ENCODE peak calls at places on chromosome 2, in five cellular contexts. O is GM12878, V is IMR-90, L is H1, D is K562. Z is an unnamed sample. For H3K4me1, the result is how much of the 10 kb centered on the place peaks cover.

GRCh38 chr2:139353874-139354273 is 573.7 kb upstream of the NXPH2 start:
- DNase-seq in V (no peak), D (no peak), L (no peak), O (no peak), Z (no peak)

GRCh38 chr2:69567157-69567908 is 76.2 kb downstream of the AAK1 start:
- DNase-seq in O (no peak), V (peak), D (no peak), L (no peak), Z (no peak)

GRCh38 chr2:233988581-233988980 is 61.9 kb upstream of the SPP2 start:
- DNase-seq in V (no peak), L (no peak), D (no peak), O (no peak), Z (no peak)

GRCh38 chr2:80053522-80054338 is 250.8 kb downstream of the LRRTM1 start:
- DNase-seq in D (no peak), V (peak), L (no peak), O (no peak), Z (no peak)

GRCh38 chr2:75465317-75465998 is 95.3 kb downstream of the EVA1A start:
- DNase-seq in O (no peak), L (no peak), D (no peak), V (peak), Z (no peak)

GRCh38 chr2:32372519-32373182 is 15.8 kb downstream of the BIRC6 start:
- DNase-seq in O (no peak), V (no peak), L (no peak), D (no peak), Z (no peak)

GRCh38 chr2:203427061-203427460 is 98.9 kb downstream of the ABI2 start:
- DNase-seq in L (no peak), O (no peak), V (peak), D (no peak), Z (no peak)

GRCh38 chr2:88329815-88330603 is 122.5 kb downstream of the FOXI3 start:
- DNase-seq in D (no peak), O (peak), V (peak), L (peak), Z (peak)

GRCh38 chr2:216615298-216616082 is 17.7 kb upstream of the IGFBP2 start:
- DNase-seq in V (no peak), D (no peak), O (no peak), L (no peak), Z (no peak)

GRCh38 chr2:10228611-10229365 is 73.9 kb upstream of the HPCAL1 start:
- DNase-seq in O (no peak), V (no peak), D (no peak), L (no peak), Z (no peak)

GRCh38 chr2:39696838-39697237 is 31.1 kb downstream of the TMEM178A start:
- DNase-seq in D (no peak), L (no peak), V (peak), O (no peak), Z (no peak)

GRCh38 chr2:110180036-110180435 is 24.8 kb downstream of the NPHP1 start:
- DNase-seq in L (no peak), V (no peak), O (no peak), D (no peak), Z (no peak)

GRCh38 chr2:3122525-3122924 is 255.1 kb downstream of the EIPR1 start:
- DNase-seq in V (no peak), L (no peak), O (no peak), D (no peak), Z (no peak)

GRCh38 chr2:170115501-170116229 is 62.3 kb upstream of the MYO3B start:
- DNase-seq in D (no peak), L (no peak), V (no peak), O (no peak), Z (no peak)

GRCh38 chr2:50514881-50515280 is 517.1 kb downstream of the NRXN1 start:
- DNase-seq in O (no peak), L (peak), D (no peak), V (no peak), Z (no peak)

GRCh38 chr2:28606986-28607441 is 111.2 kb downstream of the PLB1 start:
- DNase-seq in V (peak), L (no peak), O (no peak), D (peak), Z (no peak)

GRCh38 chr2:8223731-8224678 is 457.9 kb upstream of the ID2 start:
- DNase-seq in L (no peak), O (no peak), D (no peak), V (no peak), Z (no peak)
- H3K9ac ChIP-seq in L (no peak), O (no peak), D (no peak), V (no peak), Z (no peak)

DNA sequence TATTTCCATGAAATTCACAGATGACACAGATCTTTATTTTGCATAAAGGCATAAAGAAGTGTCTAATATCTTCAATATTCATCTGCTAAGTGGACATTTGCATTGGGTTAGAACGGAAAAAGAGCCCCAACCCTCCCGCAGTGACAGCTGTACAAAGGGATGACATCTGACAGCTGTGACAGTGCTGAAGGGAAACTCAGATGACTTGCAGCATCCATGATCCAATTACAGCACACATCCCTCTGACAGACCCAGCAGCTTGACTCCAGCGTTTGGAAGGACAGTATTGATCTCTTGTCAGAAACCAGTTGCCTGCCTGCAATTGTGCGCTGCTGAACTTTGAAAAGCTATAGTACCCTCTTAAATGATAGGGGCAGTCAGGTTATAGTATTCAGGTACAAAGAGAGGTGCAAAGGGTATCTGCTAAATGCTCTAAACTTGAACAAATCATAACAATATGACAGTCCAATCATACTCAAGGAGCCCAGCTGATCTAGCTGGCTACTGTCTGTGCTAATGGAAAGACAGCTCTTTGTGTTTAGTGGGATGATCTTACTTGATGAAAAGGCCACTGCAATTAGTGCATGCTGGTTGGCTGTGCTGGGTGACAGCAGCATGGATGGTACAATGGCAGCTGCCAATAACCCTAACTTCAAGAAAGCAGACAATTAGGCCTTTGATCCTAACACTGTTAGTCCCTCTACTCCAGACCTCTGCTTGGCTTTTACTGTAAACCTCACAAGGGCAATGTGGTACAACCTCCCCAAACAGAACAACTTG is 599.2 kb downstream of the NR4A2 start:
- DNase-seq in L (no peak), O (no peak), V (no peak), D (no peak), Z (no peak)
- H3K4me1 ChIP-seq in L (under half), O (under half), V (under half), D (under half), Z (under half)

GRCh38 chr2:226913641-226914040 is 77.8 kb downstream of the RHBDD1 start:
- DNase-seq in D (no peak), O (no peak), V (no peak), L (no peak), Z (no peak)
- TF ChIP-seq CEBPB in D (no peak), O (no peak), V (no peak), L (no peak), Z (no peak)

GRCh38 chr2:172172513-172173217 is 70.0 kb upstream of the DLX2 start:
- DNase-seq in L (peak), D (peak), V (peak), O (no peak), Z (peak)
- H3K9ac ChIP-seq in L (no peak), D (no peak), V (peak), O (no peak), Z (peak)

DNA sequence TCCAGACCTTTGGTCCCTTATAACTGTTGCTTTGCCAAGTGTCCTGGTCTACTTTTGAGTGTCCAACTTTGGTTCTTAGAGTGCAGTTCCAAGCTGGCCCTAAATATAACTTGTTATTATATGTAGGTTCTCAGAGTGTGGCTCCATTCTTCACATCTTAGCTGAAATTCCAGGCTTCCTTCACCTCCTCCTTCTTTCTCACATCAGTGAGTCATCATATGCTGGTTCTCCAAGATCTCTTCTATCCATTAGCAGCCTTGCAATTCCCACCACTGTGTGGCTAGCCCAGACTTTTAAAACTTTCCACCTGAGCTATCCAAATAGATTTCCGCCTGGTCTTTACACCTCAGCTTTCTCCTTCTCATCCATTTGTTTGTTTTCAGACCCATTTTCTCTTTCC is 12.6 kb upstream of the CXCR4 start:
- DNase-seq in D (no peak), V (no peak), O (no peak), L (no peak), Z (no peak)
- H3K4me1 ChIP-seq in D (under half), V (under half), O (under half), L (under half), Z (under half)

GRCh38 chr2:167318581-167318980 is 430.3 kb downstream of the XIRP2 start:
- DNase-seq in O (no peak), L (no peak), D (no peak), V (no peak), Z (no peak)
- TF ChIP-seq CEBPB in O (no peak), L (no peak), D (no peak), V (no peak), Z (no peak)

DNA sequence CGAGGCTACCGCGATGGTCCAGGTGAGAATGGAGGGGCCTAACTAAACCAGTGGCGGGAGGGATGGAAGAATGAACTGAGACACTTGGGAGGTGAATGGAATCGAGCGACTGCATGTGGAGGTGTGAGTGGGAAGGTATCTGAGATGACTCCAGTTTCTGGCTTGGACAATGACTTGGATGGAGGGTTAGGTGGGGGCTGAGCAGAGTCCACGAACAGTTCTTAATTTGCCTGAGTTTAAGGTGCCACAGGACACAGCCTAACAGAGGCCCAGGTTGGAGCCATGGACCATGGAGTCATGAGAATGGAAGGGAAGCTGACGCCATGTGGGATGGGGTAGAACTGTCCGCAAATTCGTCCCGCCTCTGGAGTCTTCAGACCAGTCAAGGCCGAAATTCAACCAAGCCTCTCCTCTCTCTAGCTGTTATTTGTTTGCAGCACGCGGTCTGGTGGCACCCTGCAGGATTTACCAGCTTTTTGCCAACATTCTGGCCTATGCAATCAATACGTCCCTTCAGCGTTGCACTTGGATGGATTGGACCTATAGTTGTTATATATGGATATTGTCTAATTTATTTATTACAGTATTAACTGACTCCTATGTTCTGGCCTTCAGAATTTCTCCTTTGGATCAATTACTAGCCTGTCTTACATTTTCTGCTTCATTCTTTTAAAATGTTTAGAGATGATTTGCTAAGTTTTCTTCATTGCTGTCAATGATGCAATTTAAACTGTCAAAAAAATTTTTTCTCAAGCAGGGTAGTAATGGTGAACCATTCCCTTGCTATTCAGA is 941 bp upstream of the BOLA3 start:
- DNase-seq in O (no peak), V (no peak), D (no peak), L (no peak), Z (no peak)
- H3K9ac ChIP-seq in O (peak), V (peak), D (peak), L (no peak), Z (no peak)